ENCODE peak calls at places on chromosome 13, in eight cellular contexts. Q is A549; C is psoas muscle; O is CD8-positive, alpha-beta T cell; W is thyroid gland; Z is IMR-90; F is stomach; I is breast epithelium. U is an unnamed sample.
A peak's percentile ranks its signal among the peaks of the same experiment; 100 is the strongest.

GRCh38 chr13:45299194-45299593 is 41.8 kb downstream of the TPT1 start:
- DNase-seq in I (no peak), Z (peak; percentile 45), W (no peak), F (no peak), Q (no peak), O (no peak), C (no peak), U (no peak)

GRCh38 chr13:95121516-95121915 is 179.7 kb downstream of the ABCC4 start:
- DNase-seq in Q (no peak), C (no peak), F (no peak), I (no peak), W (no peak), O (no peak), Z (no peak), U (no peak)

GRCh38 chr13:74134226-74134776 is at the start of gene KLF12:
- DNase-seq in W (peak; percentile 80), F (peak; percentile 83), Q (peak; percentile 49), Z (peak; percentile 94), C (peak; percentile 81), I (peak; percentile 76), O (peak; percentile 96), U (peak; percentile 73)

GRCh38 chr13:28831117-28831516 is 11.0 kb downstream of the MTUS2 start:
- DNase-seq in I (no peak), C (no peak), Z (no peak), O (no peak), W (no peak), Q (no peak), F (no peak), U (no peak)

GRCh38 chr13:45331981-45332830 is 8.8 kb downstream of the TPT1 start:
- DNase-seq in W (no peak), Q (no peak), Z (peak; percentile 88), I (no peak), F (no peak), C (peak; percentile 44), O (no peak), U (no peak)

GRCh38 chr13:95956589-95957148 is 96.5 kb downstream of the UGGT2 start:
- DNase-seq in F (no peak), O (no peak), W (no peak), I (no peak), Z (no peak), Q (no peak), C (no peak), U (no peak)

GRCh38 chr13:46751811-46752635 is 44.9 kb downstream of the ESD start:
- DNase-seq in C (no peak), I (no peak), O (peak; percentile 73), F (no peak), Q (no peak), Z (peak; percentile 45), W (no peak), U (no peak)

GRCh38 chr13:48749699-48750473 is 96.2 kb downstream of the CYSLTR2 start:
- DNase-seq in I (no peak), F (peak; percentile 62), W (peak; percentile 55), Q (peak; percentile 62), Z (peak; percentile 99), O (peak; percentile 60), C (peak; percentile 85), U (peak; percentile 70)

GRCh38 chr13:29993716-29994488 is 143.5 kb upstream of the UBL3 start:
- DNase-seq in Q (no peak), I (no peak), W (no peak), F (no peak), Z (peak; percentile 90), C (no peak), O (no peak), U (no peak)

GRCh38 chr13:95485045-95485517 is 67.4 kb upstream of the CLDN10 start:
- DNase-seq in I (no peak), Q (no peak), F (no peak), Z (peak; percentile 42), W (no peak), O (no peak), C (no peak), U (no peak)

DNA sequence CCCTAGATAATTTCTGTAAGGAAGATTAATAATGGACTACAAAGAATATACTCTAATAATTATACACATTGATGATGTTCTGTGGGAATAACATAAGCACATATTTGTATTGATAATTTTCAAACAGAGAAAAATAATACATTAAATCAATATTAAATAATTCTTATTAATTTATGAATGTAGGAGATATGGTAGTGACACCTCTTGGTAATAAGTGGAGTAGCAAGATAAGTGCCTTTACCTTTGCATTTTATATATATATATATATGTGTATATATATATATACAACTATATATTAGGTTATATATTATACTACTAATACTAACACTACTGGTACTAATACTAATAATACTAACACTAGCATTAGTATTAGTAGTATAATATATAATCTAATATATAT is 905.8 kb downstream of the SLITRK1 start:
- DNase-seq in O (no peak), F (no peak), Z (peak; percentile 1), Q (no peak), W (no peak), I (no peak), C (no peak), U (no peak)
- TF ChIP-seq CTCF in O (no peak), F (no peak), Z (peak; percentile 18), Q (no peak), W (no peak), I (no peak), C (no peak), U (no peak)

DNA sequence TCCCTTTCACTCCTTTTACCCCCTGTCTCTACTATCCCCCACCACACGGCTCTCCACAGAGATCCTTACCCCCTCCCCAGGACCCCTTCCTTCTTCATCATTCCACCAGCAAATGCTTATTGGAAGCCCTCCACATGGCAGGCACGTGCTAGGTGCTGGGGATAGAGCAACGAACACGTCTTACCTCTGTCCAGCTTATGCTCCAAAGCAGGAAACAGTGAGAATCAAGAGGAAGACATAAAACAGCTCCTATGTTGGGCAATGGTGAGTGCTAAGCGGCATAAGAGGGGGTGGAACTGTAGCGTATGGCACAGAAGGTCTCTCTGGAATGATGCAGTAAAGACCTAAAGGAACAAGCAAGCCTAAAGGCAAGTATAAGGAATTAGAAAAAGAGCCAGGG is 289.6 kb downstream of the FOXO1 start:
- DNase-seq in O (no peak), F (no peak), I (no peak), Q (no peak), Z (no peak), C (no peak), W (no peak), U (no peak)
- H3K4me1 ChIP-seq in O (peaks cover 29% of the 10 kb centered on the region), F (no peaks in the 10 kb centered on the region), I (no peaks in the 10 kb centered on the region), Q (no peaks in the 10 kb centered on the region), Z (no peaks in the 10 kb centered on the region), C (no peaks in the 10 kb centered on the region), W (peaks cover 2% of the 10 kb centered on the region), U (no peaks in the 10 kb centered on the region)

GRCh38 chr13:41327994-41328778 is 17.1 kb downstream of the NAA16 start:
- DNase-seq in I (no peak), O (no peak), W (no peak), Q (no peak), C (no peak), Z (no peak), F (no peak), U (no peak)
- H3K27ac ChIP-seq in I (no peak overlapping the region), O (no peak overlapping the region), W (no peak overlapping the region), Q (no peak overlapping the region), C (peak overlapping the region; percentile 78), Z (no peak overlapping the region), F (no peak overlapping the region), U (no peak overlapping the region)

GRCh38 chr13:75181906-75182305 is 300.1 kb downstream of the TBC1D4 start:
- DNase-seq in Z (peak; percentile 76), Q (no peak), W (no peak), I (no peak), F (no peak), C (no peak), O (no peak), U (no peak)
- TF ChIP-seq CTCF in Z (no peak), Q (no peak), W (no peak), I (no peak), F (no peak), C (no peak), O (no peak), U (no peak)

U was measured in body of pancreas.